ENCODE peak calls at places on chromosomes 12 and 14, in six cellular contexts. I, Z, Q, G, V and U are unnamed samples.

GRCh38 chr12:106900554-106900953 is 55.2 kb upstream of the TMEM263 start:
- DNase-seq in Z (no peak), V (no peak), I (no peak), G (no peak), Q (no peak), U (no peak)

GRCh38 chr12:113825705-113826104 is 140.4 kb downstream of the RBM19 start:
- DNase-seq in Z (no peak), I (no peak), G (no peak), V (no peak), Q (no peak), U (no peak)

GRCh38 chr14:44030963-44031362 is 476.1 kb downstream of the FSCB start:
- DNase-seq in Z (no peak), I (no peak), G (no peak), V (no peak), Q (no peak), U (no peak)

GRCh38 chr12:77352941-77353340 is 287.6 kb upstream of the E2F7 start:
- DNase-seq in Q (no peak), I (no peak), V (no peak), G (no peak), Z (no peak), U (no peak)

GRCh38 chr12:77442633-77443032 is 377.3 kb upstream of the E2F7 start:
- DNase-seq in V (no peak), I (no peak), Z (no peak), Q (no peak), G (no peak), U (no peak)

GRCh38 chr14:101072945-101073597 is 169.5 kb upstream of the RTL1 start:
- DNase-seq in Q (peak), G (peak), Z (peak), V (peak), I (peak), U (peak)

GRCh38 chr12:106601031-106601430 is 18.2 kb downstream of the RFX4 start:
- DNase-seq in I (peak), G (no peak), Z (no peak), Q (no peak), V (no peak), U (no peak)

GRCh38 chr12:26100966-26101744 is 23.7 kb downstream of the BHLHE41 start:
- DNase-seq in Q (peak), V (no peak), I (no peak), Z (no peak), G (no peak), U (no peak)

GRCh38 chr12:48767047-48767446 is 21.8 kb downstream of the ADCY6 start:
- DNase-seq in Q (no peak), V (peak), G (no peak), Z (no peak), I (no peak), U (no peak)

GRCh38 chr12:7645395-7646177 is 20.1 kb downstream of the APOBEC1 start:
- DNase-seq in Z (no peak), Q (peak), I (no peak), G (no peak), V (no peak), U (peak)

GRCh38 chr12:58171914-58172313 is 230.5 kb downstream of the ATP23 start:
- DNase-seq in V (no peak), G (peak), Q (no peak), Z (no peak), I (no peak), U (no peak)